ENCODE peak calls at places on chromosomes 7 and 10, in eight cellular contexts. Q is cardiac fibroblast; N is epithelial cell of proximal tubule; U is CD4-positive, CD25-positive, alpha-beta regulatory T cell; G is skeletal muscle cell; H is Peyer's patch; T is BJ; E is fibroblast of the aortic adventitia. I is an unnamed sample.

GRCh38 chr7:7201583-7202374 is 19.4 kb downstream of the C1GALT1 start:
- DNase-seq in Q (no peak), N (no peak), U (peak), G (no peak), H (peak), T (no peak), E (no peak), I (peak)

GRCh38 chr10:126068357-126068756 is 172.0 kb downstream of the FANK1 start:
- DNase-seq in Q (no peak), N (no peak), U (no peak), G (no peak), H (no peak), T (no peak), E (no peak), I (no peak)

GRCh38 chr7:77655836-77656455 is 40.3 kb upstream of the RSBN1L start:
- DNase-seq in Q (no peak), N (no peak), U (no peak), G (no peak), H (peak), T (no peak), E (no peak), I (no peak)

GRCh38 chr7:155916926-155917655 is 104.8 kb upstream of the SHH start:
- DNase-seq in Q (no peak), N (no peak), U (no peak), G (no peak), H (no peak), T (no peak), E (no peak), I (no peak)

GRCh38 chr10:3801558-3802192 is 16.7 kb upstream of the KLF6 start:
- DNase-seq in Q (no peak), N (no peak), U (no peak), G (no peak), H (no peak), T (no peak), E (no peak), I (no peak)

GRCh38 chr7:69418865-69419670 is 179.2 kb upstream of the AUTS2 start:
- DNase-seq in Q (no peak), N (no peak), U (no peak), G (no peak), H (no peak), T (no peak), E (no peak), I (no peak)

GRCh38 chr10:4825868-4826787 is at the start of gene AKR1E2:
- DNase-seq in Q (peak), N (no peak), U (peak), G (peak), H (peak), T (peak), E (peak), I (peak)

GRCh38 chr10:78802866-78803265 is 265.9 kb upstream of the ZMIZ1 start:
- DNase-seq in Q (peak), N (no peak), U (no peak), G (peak), H (peak), T (peak), E (peak), I (no peak)

GRCh38 chr10:93095225-93095624 is 21.5 kb downstream of the CYP26A1 start:
- DNase-seq in Q (no peak), N (no peak), U (no peak), G (no peak), H (no peak), T (no peak), E (no peak), I (no peak)

GRCh38 chr7:29567174-29567573 is 3.5 kb downstream of the PRR15 start:
- DNase-seq in Q (no peak), N (peak), U (no peak), G (no peak), H (no peak), T (no peak), E (no peak), I (no peak)

GRCh38 chr7:92448185-92448747 is 984 bp downstream of the GATAD1 start:
- DNase-seq in Q (peak), N (no peak), U (peak), G (peak), H (peak), T (no peak), E (peak), I (peak)

GRCh38 chr10:47264797-47265281 is 35.2 kb upstream of the GDF10 start:
- DNase-seq in Q (no peak), N (no peak), U (no peak), G (no peak), H (peak), T (no peak), E (no peak), I (peak)

GRCh38 chr10:28248092-28248491 is 54.8 kb downstream of the MPP7 start:
- DNase-seq in Q (peak), N (no peak), U (no peak), G (no peak), H (no peak), T (peak), E (peak), I (no peak)

GRCh38 chr10:93461807-93462178 is 20.3 kb downstream of the MYOF start:
- DNase-seq in Q (peak), N (peak), U (no peak), G (no peak), H (no peak), T (no peak), E (peak), I (peak)

GRCh38 chr10:112732277-112732891 is 217.7 kb upstream of the TCF7L2 start:
- DNase-seq in Q (peak), N (no peak), U (no peak), G (no peak), H (no peak), T (no peak), E (no peak), I (no peak)

GRCh38 chr7:130896898-130897514 is 163.0 kb upstream of the KLF14 start:
- DNase-seq in Q (peak), N (no peak), U (peak), G (no peak), H (peak), T (no peak), E (peak), I (peak)

GRCh38 chr10:76779163-76779820 is 858.3 kb downstream of the KCNMA1 start:
- DNase-seq in Q (peak), N (peak), U (no peak), G (peak), H (no peak), T (peak), E (peak), I (no peak)

GRCh38 chr10:132365102-132365501 is 31.9 kb upstream of the PWWP2B start:
- DNase-seq in Q (no peak), N (no peak), U (no peak), G (no peak), H (no peak), T (no peak), E (no peak), I (no peak)

GRCh38 chr7:139106959-139107358 is 2.6 kb downstream of the ZC3HAV1 start:
- DNase-seq in Q (no peak), N (no peak), U (no peak), G (no peak), H (no peak), T (no peak), E (peak), I (no peak)

GRCh38 chr7:105672820-105673219 is 91.5 kb upstream of the EFCAB10 start:
- DNase-seq in Q (no peak), N (no peak), U (no peak), G (no peak), H (no peak), T (no peak), E (no peak), I (peak)

GRCh38 chr7:108265007-108265406 is 134.8 kb upstream of the LAMB4 start:
- DNase-seq in Q (no peak), N (no peak), U (no peak), G (no peak), H (no peak), T (no peak), E (no peak), I (no peak)

GRCh38 chr10:72090326-72090725 is 2.0 kb upstream of the SPOCK2 start:
- DNase-seq in Q (no peak), N (no peak), U (no peak), G (no peak), H (no peak), T (no peak), E (no peak), I (no peak)

GRCh38 chr10:124222298-124223000 is 129.1 kb upstream of the CHST15 start:
- DNase-seq in Q (peak), N (no peak), U (peak), G (no peak), H (no peak), T (no peak), E (no peak), I (no peak)

GRCh38 chr7:138755331-138755747 is 42.5 kb upstream of the TMEM213 start:
- DNase-seq in Q (peak), N (peak), U (no peak), G (no peak), H (no peak), T (no peak), E (peak), I (no peak)

GRCh38 chr7:34320926-34321609 is 336.9 kb upstream of the NPSR1 start:
- DNase-seq in Q (peak), N (no peak), U (peak), G (no peak), H (peak), T (peak), E (peak), I (peak)
- H3K4me3 ChIP-seq in Q (no peak), N (peak), U (no peak), G (no peak), H (no peak), T (peak), E (no peak), I (no peak)

GRCh38 chr7:95330194-95331003 is 6.1 kb upstream of the PON1 start:
- DNase-seq in Q (peak), N (no peak), U (peak), G (peak), H (no peak), T (no peak), E (peak), I (no peak)
- H3K4me3 ChIP-seq in Q (no peak), N (peak), U (peak), G (peak), H (peak), T (no peak), E (peak), I (peak)

GRCh38 chr7:47580175-47580701 is 1.7 kb downstream of the TNS3 start:
- DNase-seq in Q (peak), N (no peak), U (no peak), G (no peak), H (peak), T (no peak), E (peak), I (no peak)
- H3K4me3 ChIP-seq in Q (peak), N (peak), U (no peak), G (peak), H (peak), T (peak), E (peak), I (no peak)

GRCh38 chr10:121243003-121243898 is 355.0 kb downstream of the FGFR2 start:
- DNase-seq in Q (no peak), N (no peak), U (no peak), G (no peak), H (no peak), T (no peak), E (no peak), I (no peak)
- H3K4me3 ChIP-seq in Q (no peak), N (no peak), U (no peak), G (no peak), H (no peak), T (no peak), E (no peak), I (no peak)

DNA sequence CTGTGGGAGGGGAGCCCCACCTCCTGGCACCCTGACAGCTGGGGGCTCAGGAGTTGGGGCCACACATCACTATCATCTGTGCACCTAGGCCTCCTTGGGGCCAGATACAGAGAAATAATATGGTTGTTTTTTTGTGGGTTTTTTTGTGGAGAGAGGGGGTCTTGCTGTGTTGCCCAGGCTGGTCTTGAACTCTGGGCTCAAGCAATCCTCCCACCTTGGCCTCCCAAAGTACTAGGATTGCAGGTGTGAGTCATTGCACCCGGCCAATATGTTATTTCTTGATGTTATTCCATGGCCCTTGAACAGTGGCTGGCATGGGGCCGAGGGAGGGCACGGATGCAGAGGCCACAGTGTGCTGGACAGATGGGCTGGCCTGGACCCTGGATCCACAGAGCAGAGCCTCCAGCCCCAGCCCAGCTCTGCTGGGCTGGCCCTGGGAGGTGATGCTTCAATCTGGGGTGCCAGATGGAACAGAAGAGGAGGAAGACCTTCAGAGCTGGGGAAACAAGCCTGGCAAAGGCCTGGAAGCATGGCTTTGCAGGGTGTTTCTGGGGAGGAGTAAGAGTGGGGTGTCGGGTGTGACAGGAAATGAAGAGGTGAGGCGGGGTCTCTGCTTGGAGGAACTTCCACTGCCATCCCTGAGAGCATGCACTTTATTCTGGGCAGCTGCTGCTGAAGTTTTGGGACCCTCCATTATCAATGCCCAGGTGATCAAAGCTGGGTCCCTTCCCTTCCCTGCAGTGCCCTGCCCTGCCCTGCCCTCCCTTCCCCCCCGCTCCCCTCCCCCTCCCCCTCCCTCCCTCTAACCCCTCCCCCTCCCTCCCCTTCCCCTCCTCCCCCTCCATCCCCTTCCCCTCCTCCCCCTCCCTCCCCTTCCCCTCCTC is 3.7 kb upstream of the FZD9 start:
- DNase-seq in Q (no peak), N (no peak), U (no peak), G (no peak), H (no peak), T (no peak), E (no peak), I (no peak)
- H3K4me3 ChIP-seq in Q (no peak), N (no peak), U (no peak), G (no peak), H (no peak), T (no peak), E (no peak), I (no peak)

GRCh38 chr7:490461-491291 is 29.0 kb downstream of the PDGFA start:
- DNase-seq in Q (no peak), N (no peak), U (no peak), G (peak), H (peak), T (no peak), E (no peak), I (no peak)
- H3K4me3 ChIP-seq in Q (no peak), N (no peak), U (no peak), G (no peak), H (no peak), T (no peak), E (no peak), I (no peak)

GRCh38 chr10:101236376-101237079 is 7.3 kb upstream of the LBX1 start:
- DNase-seq in Q (no peak), N (no peak), U (no peak), G (no peak), H (no peak), T (no peak), E (no peak), I (no peak)
- H3K4me3 ChIP-seq in Q (no peak), N (no peak), U (no peak), G (no peak), H (no peak), T (no peak), E (no peak), I (no peak)

GRCh38 chr7:157011333-157012112 is 1.1 kb upstream of the MNX1 start:
- DNase-seq in Q (no peak), N (no peak), U (no peak), G (no peak), H (peak), T (no peak), E (no peak), I (peak)
- H3K4me3 ChIP-seq in Q (no peak), N (peak), U (no peak), G (no peak), H (peak), T (no peak), E (no peak), I (peak)

GRCh38 chr7:140501941-140502340 is 22.6 kb upstream of the MKRN1 start:
- DNase-seq in Q (no peak), N (no peak), U (no peak), G (no peak), H (peak), T (no peak), E (no peak), I (no peak)

GRCh38 chr7:140509789-140510188 is 30.5 kb upstream of the MKRN1 start:
- DNase-seq in Q (no peak), N (no peak), U (no peak), G (no peak), H (peak), T (no peak), E (no peak), I (no peak)

GRCh38 chr7:140512317-140513000 is 33.2 kb upstream of the MKRN1 start:
- DNase-seq in Q (peak), N (peak), U (no peak), G (no peak), H (peak), T (no peak), E (no peak), I (peak)

DNA sequence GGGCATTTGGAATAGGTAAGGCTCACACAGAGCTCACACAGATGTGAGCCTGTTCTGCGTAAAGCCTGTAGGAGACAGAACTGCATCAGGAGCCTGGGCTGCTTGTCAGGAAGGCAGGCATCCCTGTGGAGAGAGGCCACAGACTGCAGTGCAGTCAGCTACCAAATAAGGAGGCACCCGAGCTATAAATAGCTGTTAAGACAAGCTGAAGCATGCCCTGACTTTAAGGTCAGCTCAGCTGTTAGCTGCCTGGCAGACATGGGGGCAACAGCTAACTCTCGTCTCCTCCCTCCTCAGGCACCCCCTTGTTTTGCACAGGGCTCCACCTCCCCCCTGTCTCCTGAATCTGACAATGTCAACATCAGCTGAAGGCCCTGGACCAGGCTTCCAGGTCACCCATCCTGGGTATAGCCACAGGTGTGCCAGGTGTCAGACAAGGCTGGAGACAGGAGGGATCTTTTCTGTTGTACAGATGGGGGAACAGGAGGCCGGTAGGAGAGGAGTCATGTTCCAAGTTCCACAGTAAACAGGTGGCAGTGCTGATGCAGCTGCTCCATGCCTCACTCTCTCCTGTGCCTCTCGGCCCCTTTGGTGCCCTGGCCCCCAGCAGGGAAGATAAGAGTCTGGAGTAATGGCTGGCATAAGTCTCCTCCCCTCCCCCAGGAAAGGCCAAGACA is 27.6 kb upstream of the MKRN1 start:
- DNase-seq in Q (peak), N (no peak), U (no peak), G (peak), H (no peak), T (peak), E (peak), I (no peak)
- H3K4me3 ChIP-seq in Q (no peak), N (no peak), U (no peak), G (no peak), H (no peak), T (no peak), E (no peak), I (no peak)

I was measured in Jurkat, Clone E6-1.